ENCODE peak calls at places on chromosomes 6 and 20, in six cellular contexts. L is neural crest cell, N is NCI-H1417, M is cardiac muscle cell, Q is NCI-H1092, D is B cell. A is an unnamed sample.

GRCh38 chr20:31822421-31823330 is 3.5 kb downstream of the MYLK2 start:
- DNase-seq in L (peak), N (peak), M (peak), Q (peak), D (peak), A (peak)

GRCh38 chr20:38143646-38144554 is 21.2 kb downstream of the TGM2 start:
- DNase-seq in L (no peak), N (no peak), M (peak), Q (no peak), D (no peak), A (no peak)

GRCh38 chr20:41037172-41037571 is 8.6 kb downstream of the TOP1 start:
- DNase-seq in L (no peak), N (no peak), M (no peak), Q (no peak), D (no peak), A (no peak)

GRCh38 chr6:160041608-160042007 is 72.7 kb downstream of the IGF2R start:
- DNase-seq in L (no peak), N (no peak), M (no peak), Q (peak), D (no peak), A (no peak)

GRCh38 chr6:25895773-25896172 is 21.7 kb upstream of the SLC17A3 start:
- DNase-seq in L (no peak), N (no peak), M (peak), Q (no peak), D (no peak), A (no peak)

GRCh38 chr6:43280234-43280633 is 17.8 kb upstream of the SLC22A7 start:
- DNase-seq in L (no peak), N (no peak), M (no peak), Q (no peak), D (no peak), A (no peak)

GRCh38 chr6:4336778-4337442 is 201.5 kb upstream of the ECI2 start:
- DNase-seq in L (no peak), N (no peak), M (no peak), Q (no peak), D (no peak), A (no peak)

GRCh38 chr6:26576929-26577719 is 19.6 kb upstream of the ABT1 start:
- DNase-seq in L (peak), N (no peak), M (no peak), Q (no peak), D (no peak), A (no peak)

GRCh38 chr6:20400476-20401402 is 940 bp upstream of the E2F3 start:
- DNase-seq in L (peak), N (peak), M (peak), Q (peak), D (no peak), A (peak)

GRCh38 chr20:49112596-49113274 is 66.6 kb downstream of the CSE1L start:
- DNase-seq in L (no peak), N (no peak), M (no peak), Q (no peak), D (no peak), A (no peak)

GRCh38 chr6:80469977-80470376 is 363.5 kb downstream of the BCKDHB start:
- DNase-seq in L (no peak), N (no peak), M (no peak), Q (no peak), D (no peak), A (no peak)

GRCh38 chr20:16926626-16927025 is 178.5 kb downstream of the OTOR start:
- DNase-seq in L (no peak), N (no peak), M (no peak), Q (peak), D (no peak), A (no peak)

GRCh38 chr20:17919149-17919548 is 49.4 kb downstream of the SNX5 start:
- DNase-seq in L (no peak), N (no peak), M (no peak), Q (no peak), D (no peak), A (no peak)

GRCh38 chr20:4151991-4152695 is 136.8 kb upstream of the RNF24 start:
- DNase-seq in L (no peak), N (no peak), M (no peak), Q (no peak), D (no peak), A (no peak)

GRCh38 chr6:65170273-65170672 is 536.8 kb downstream of the EYS start:
- DNase-seq in L (no peak), N (no peak), M (no peak), Q (no peak), D (no peak), A (no peak)

GRCh38 chr20:53752971-53753879 is 159.6 kb upstream of the ZNF217 start:
- DNase-seq in L (no peak), N (peak), M (no peak), Q (no peak), D (no peak), A (no peak)

GRCh38 chr6:30555428-30556005 is 772 bp downstream of the GNL1 start:
- DNase-seq in L (peak), N (peak), M (peak), Q (no peak), D (no peak), A (peak)

GRCh38 chr6:12138377-12138776 is 126.3 kb downstream of the HIVEP1 start:
- DNase-seq in L (no peak), N (no peak), M (no peak), Q (no peak), D (no peak), A (no peak)

GRCh38 chr20:41408986-41409385 is 42.4 kb upstream of the EMILIN3 start:
- DNase-seq in L (no peak), N (no peak), M (no peak), Q (peak), D (no peak), A (no peak)

GRCh38 chr20:41183831-41184230 is 46.5 kb downstream of the PLCG1 start:
- DNase-seq in L (no peak), N (no peak), M (no peak), Q (no peak), D (no peak), A (no peak)

GRCh38 chr20:47785321-47785899 is at the start of gene SULF2:
- DNase-seq in L (no peak), N (no peak), M (peak), Q (no peak), D (no peak), A (peak)

GRCh38 chr20:62740286-62741141 is 31.9 kb downstream of the NTSR1 start:
- DNase-seq in L (no peak), N (no peak), M (no peak), Q (no peak), D (peak), A (no peak)

GRCh38 chr6:73790572-73790971 is 94.6 kb downstream of the CD109 start:
- DNase-seq in L (no peak), N (no peak), M (no peak), Q (no peak), D (no peak), A (no peak)

A was measured in NCI-H345.